ENCODE peak calls at places on chromosomes 13 and 19, in six cellular contexts. One of them, this sample, is unnamed.

GRCh38 chr13:28338202-28338601 is 156.7 kb downstream of the FLT1 start:
- DNase-seq in GM12878: no peak
- DNase-seq in K562: no peak
- DNase-seq in H1: no peak
- DNase-seq in HCT116: no peak
- DNase-seq in HepG2: no peak
- DNase-seq in this sample: no peak

GRCh38 chr13:88248393-88248792 is 577.2 kb downstream of the SLITRK5 start:
- DNase-seq in GM12878: no peak
- DNase-seq in K562: no peak
- DNase-seq in H1: no peak
- DNase-seq in HCT116: no peak
- DNase-seq in HepG2: no peak
- DNase-seq in this sample: peak; percentile 18

GRCh38 chr13:56718791-56719190 is 421.9 kb upstream of the PRR20A start:
- DNase-seq in GM12878: no peak
- DNase-seq in K562: no peak
- DNase-seq in H1: no peak
- DNase-seq in HCT116: no peak
- DNase-seq in HepG2: no peak
- DNase-seq in this sample: no peak

GRCh38 chr19:11208526-11209471 is 11.5 kb upstream of the KANK2 start:
- DNase-seq in GM12878: no peak
- DNase-seq in K562: no peak
- DNase-seq in H1: no peak
- DNase-seq in HCT116: no peak
- DNase-seq in HepG2: no peak
- DNase-seq in this sample: no peak

GRCh38 chr19:56839665-56840451 is 668 bp downstream of the PEG3 start:
- DNase-seq in GM12878: no peak
- DNase-seq in K562: no peak
- DNase-seq in H1: no peak
- DNase-seq in HCT116: no peak
- DNase-seq in HepG2: peak; percentile 95
- DNase-seq in this sample: no peak

GRCh38 chr19:13053761-13054604 is 48.7 kb downstream of the LYL1 start:
- DNase-seq in GM12878: no peak
- DNase-seq in K562: no peak
- DNase-seq in H1: no peak
- DNase-seq in HCT116: peak; percentile 80
- DNase-seq in HepG2: peak; percentile 97
- DNase-seq in this sample: peak; percentile 44

GRCh38 chr13:113548171-113548641 is 36.3 kb upstream of the TFDP1 start:
- DNase-seq in GM12878: no peak
- DNase-seq in K562: no peak
- DNase-seq in H1: no peak
- DNase-seq in HCT116: no peak
- DNase-seq in HepG2: no peak
- DNase-seq in this sample: no peak

GRCh38 chr19:16363133-16363851 is 38.7 kb downstream of the KLF2 start:
- DNase-seq in GM12878: no peak
- DNase-seq in K562: no peak
- DNase-seq in H1: no peak
- DNase-seq in HCT116: no peak
- DNase-seq in HepG2: no peak
- DNase-seq in this sample: no peak

GRCh38 chr19:3736106-3736724 is 25.3 kb downstream of the APBA3 start:
- DNase-seq in GM12878: no peak
- DNase-seq in K562: no peak
- DNase-seq in H1: no peak
- DNase-seq in HCT116: no peak
- DNase-seq in HepG2: no peak
- DNase-seq in this sample: no peak

GRCh38 chr19:50190439-50190891 is 13.0 kb upstream of the MYH14 start:
- DNase-seq in GM12878: peak; percentile 37
- DNase-seq in K562: no peak
- DNase-seq in H1: no peak
- DNase-seq in HCT116: no peak
- DNase-seq in HepG2: no peak
- DNase-seq in this sample: no peak

GRCh38 chr19:53883231-53883661 is 1.2 kb downstream of the PRKCG start:
- DNase-seq in GM12878: no peak
- DNase-seq in K562: peak; percentile 38
- DNase-seq in H1: no peak
- DNase-seq in HCT116: no peak
- DNase-seq in HepG2: no peak
- DNase-seq in this sample: peak; percentile 53

GRCh38 chr13:101155920-101156319 is 260.4 kb downstream of the NALCN start:
- DNase-seq in GM12878: no peak
- DNase-seq in K562: no peak
- DNase-seq in H1: no peak
- DNase-seq in HCT116: no peak
- DNase-seq in HepG2: no peak
- DNase-seq in this sample: no peak

GRCh38 chr19:52102782-52103181 is 7.2 kb upstream of the ZNF841 start:
- DNase-seq in GM12878: no peak
- DNase-seq in K562: no peak
- DNase-seq in H1: no peak
- DNase-seq in HCT116: no peak
- DNase-seq in HepG2: no peak
- DNase-seq in this sample: no peak

GRCh38 chr19:40524133-40524549 is 52.5 kb upstream of the SHKBP1 start:
- DNase-seq in GM12878: no peak
- DNase-seq in K562: no peak
- DNase-seq in H1: no peak
- DNase-seq in HCT116: no peak
- DNase-seq in HepG2: no peak
- DNase-seq in this sample: no peak

GRCh38 chr19:29389495-29389894 is 136.3 kb upstream of the VSTM2B start:
- DNase-seq in GM12878: no peak
- DNase-seq in K562: no peak
- DNase-seq in H1: no peak
- DNase-seq in HCT116: no peak
- DNase-seq in HepG2: no peak
- DNase-seq in this sample: no peak

GRCh38 chr19:1956868-1957492 is 16.0 kb downstream of the CSNK1G2 start:
- DNase-seq in GM12878: no peak
- DNase-seq in K562: no peak
- DNase-seq in H1: no peak
- DNase-seq in HCT116: no peak
- DNase-seq in HepG2: no peak
- DNase-seq in this sample: peak; percentile 64

GRCh38 chr19:38664503-38665211 is 17.2 kb downstream of the ACTN4 start:
- DNase-seq in GM12878: no peak
- DNase-seq in K562: peak; percentile 80
- DNase-seq in H1: no peak
- DNase-seq in HCT116: no peak
- DNase-seq in HepG2: no peak
- DNase-seq in this sample: no peak

GRCh38 chr19:55486043-55486970 is 1.3 kb downstream of the NAT14 start:
- DNase-seq in GM12878: no peak
- DNase-seq in K562: no peak
- DNase-seq in H1: no peak
- DNase-seq in HCT116: no peak
- DNase-seq in HepG2: no peak
- DNase-seq in this sample: no peak

GRCh38 chr13:65555973-65556372 is 1674.2 kb downstream of the PCDH9 start:
- DNase-seq in GM12878: no peak
- DNase-seq in K562: no peak
- DNase-seq in H1: no peak
- DNase-seq in HCT116: no peak
- DNase-seq in HepG2: no peak
- DNase-seq in this sample: no peak

GRCh38 chr13:79312456-79312855 is 93.6 kb downstream of the RBM26 start:
- DNase-seq in GM12878: no peak
- DNase-seq in K562: no peak
- DNase-seq in H1: no peak
- DNase-seq in HCT116: no peak
- DNase-seq in HepG2: no peak
- DNase-seq in this sample: no peak

DNA sequence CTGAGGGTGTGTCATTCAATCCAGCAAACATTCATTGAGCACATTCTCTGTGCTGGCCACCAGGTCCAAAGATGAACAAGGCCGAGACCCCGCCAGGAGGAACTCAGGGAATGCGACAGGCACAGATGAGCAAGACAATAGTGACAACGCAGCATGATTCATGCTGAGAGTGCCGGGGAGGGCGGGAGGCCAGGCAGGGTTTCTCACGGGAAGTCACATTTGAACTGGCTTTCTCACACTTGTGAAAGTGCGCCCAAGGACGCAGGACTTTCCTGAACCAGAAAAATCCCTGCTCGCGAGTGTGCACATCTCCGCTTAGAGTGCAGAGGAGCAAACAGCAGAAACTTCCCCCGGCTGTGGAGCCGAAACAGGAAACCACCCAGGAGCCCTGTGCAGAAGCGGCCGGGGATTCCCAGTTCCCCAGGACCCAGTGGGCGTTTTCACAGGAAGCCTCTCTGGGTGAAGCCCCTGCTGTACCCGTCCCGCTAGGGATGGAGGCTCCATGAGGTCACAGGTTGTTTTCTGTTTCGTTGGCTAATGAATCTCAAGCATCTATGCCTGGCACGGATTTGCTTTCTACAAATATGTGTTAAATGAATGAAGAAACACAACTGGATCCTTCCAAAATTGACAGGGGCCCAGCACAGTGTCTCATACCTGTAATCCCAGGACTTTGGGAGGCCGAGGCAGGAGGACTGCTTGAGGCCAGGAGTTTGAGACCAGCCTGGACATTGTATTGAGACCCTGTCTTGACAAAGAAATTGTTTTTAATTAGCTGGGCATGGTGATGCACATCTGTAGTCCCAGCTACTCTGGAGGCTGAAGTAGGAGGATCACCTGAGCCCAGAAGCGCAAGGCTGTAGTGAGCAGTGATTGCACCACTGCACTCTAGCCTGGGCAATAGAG is 68.4 kb upstream of the TM9SF2 start:
- DNase-seq in GM12878: peak; percentile 97
- DNase-seq in K562: no peak
- DNase-seq in H1: peak; percentile 54
- DNase-seq in HCT116: peak; percentile 36
- DNase-seq in HepG2: peak; percentile 84
- DNase-seq in this sample: peak; percentile 44
- TF ChIP-seq ATF3 in GM12878: no peak
- TF ChIP-seq ATF3 in K562: no peak
- TF ChIP-seq ATF3 in H1: no peak
- TF ChIP-seq ATF3 in HCT116: no peak
- TF ChIP-seq ATF3 in HepG2: peak; percentile 51
- TF ChIP-seq ATF3 in this sample: no peak

DNA sequence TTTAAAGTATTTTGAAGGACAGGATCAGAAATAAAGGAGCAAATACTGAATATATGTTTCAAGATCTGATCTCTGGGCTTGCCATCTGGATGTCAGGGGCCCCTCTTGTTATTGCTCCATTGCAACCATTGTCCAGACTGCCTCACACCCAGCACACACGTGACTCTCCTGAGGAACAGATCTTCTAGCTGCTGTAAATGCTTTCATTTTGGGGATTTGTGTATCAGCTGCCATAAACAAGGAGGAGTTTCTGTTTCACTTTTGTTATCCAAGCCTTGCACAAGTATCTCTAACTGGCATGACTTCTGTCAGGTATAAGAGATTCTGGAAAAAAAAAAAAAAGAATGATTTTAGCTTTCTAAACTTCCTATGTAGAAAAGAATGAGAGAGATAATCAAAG is 1624.1 kb upstream of the PRR20A start:
- DNase-seq in GM12878: no peak
- DNase-seq in K562: no peak
- DNase-seq in H1: no peak
- DNase-seq in HCT116: no peak
- DNase-seq in HepG2: no peak
- DNase-seq in this sample: no peak
- TF ChIP-seq ATF3 in GM12878: no peak
- TF ChIP-seq ATF3 in K562: no peak
- TF ChIP-seq ATF3 in H1: no peak
- TF ChIP-seq ATF3 in HCT116: no peak
- TF ChIP-seq ATF3 in HepG2: no peak
- TF ChIP-seq ATF3 in this sample: no peak

DNA sequence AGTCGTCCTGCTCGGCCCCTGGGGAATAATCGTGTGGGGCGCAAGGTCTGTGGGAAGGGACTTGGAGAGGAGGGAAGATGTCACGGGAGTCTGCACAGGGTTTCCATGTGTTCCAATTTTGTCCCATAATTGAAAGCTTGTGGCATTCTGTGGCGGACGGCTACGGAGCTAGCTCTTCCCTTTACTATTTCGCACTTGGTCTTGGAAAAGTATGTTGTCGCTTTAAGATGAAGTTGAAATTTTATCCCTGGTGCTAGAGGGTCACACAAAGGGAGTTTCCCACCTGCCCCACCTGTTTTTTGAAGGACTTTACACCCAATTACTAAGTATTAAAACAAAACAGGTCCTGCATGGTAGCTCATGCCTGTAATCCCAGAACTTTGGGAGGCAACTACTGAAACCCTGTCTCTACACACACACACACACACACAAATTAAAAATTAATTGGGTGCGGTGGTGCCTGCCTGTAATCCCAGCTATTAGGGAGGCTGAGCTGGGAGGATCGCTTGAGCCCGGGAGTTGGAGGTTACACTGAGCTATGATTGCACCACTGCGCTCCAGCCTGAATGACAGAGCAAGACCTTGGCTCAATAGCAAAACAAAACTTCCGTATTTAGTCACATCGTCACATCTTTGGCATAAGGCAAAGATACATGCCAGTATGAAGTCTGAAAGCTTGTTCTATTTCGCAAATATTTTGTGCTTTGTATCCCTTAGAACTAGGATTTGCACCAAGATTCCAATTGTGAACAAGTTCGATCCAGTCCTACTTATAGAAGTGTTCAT is 1.0 kb upstream of the TPT1 start:
- DNase-seq in GM12878: no peak
- DNase-seq in K562: no peak
- DNase-seq in H1: no peak
- DNase-seq in HCT116: no peak
- DNase-seq in HepG2: no peak
- DNase-seq in this sample: no peak
- TF ChIP-seq ATF3 in GM12878: no peak
- TF ChIP-seq ATF3 in K562: no peak
- TF ChIP-seq ATF3 in H1: no peak
- TF ChIP-seq ATF3 in HCT116: no peak
- TF ChIP-seq ATF3 in HepG2: no peak
- TF ChIP-seq ATF3 in this sample: no peak

DNA sequence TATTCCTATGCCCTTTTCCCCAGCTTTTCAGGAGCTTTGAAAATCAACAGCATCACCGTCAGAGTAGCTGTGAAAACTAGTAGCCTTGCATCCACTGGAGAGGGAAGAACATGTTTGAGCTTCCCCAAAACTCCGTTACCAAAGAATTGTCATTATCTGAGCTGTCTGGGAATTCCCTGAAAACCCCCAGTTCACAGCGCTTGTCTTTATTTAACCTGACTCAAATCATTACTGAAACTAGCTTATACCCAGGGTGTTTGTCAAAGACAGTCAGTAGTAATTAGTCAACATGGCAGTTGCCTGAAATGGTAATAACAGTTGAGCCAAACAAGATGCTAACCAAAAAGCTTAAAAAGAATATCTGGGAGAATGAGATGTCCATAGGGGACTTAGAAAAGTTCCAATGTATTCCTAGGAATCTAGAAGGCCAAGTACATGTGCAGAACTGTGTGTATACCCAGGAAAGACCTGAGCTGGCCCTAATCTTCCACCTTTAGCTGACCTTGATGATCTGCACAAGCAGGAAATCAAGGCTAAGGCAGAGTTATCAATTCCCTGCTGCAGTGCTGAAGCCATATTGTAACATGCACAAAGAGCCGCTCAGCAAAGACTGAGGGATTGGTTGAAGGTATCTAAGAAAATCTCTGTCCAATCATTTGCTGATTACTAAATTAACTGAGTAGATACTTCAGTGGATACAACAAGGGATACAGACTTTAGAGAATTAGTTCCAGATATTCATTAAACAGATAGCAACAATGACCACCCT is 130.8 kb downstream of the KL start:
- DNase-seq in GM12878: peak; percentile 98
- DNase-seq in K562: no peak
- DNase-seq in H1: no peak
- DNase-seq in HCT116: no peak
- DNase-seq in HepG2: no peak
- DNase-seq in this sample: no peak
- TF ChIP-seq ATF3 in GM12878: no peak
- TF ChIP-seq ATF3 in K562: no peak
- TF ChIP-seq ATF3 in H1: no peak
- TF ChIP-seq ATF3 in HCT116: no peak
- TF ChIP-seq ATF3 in HepG2: no peak
- TF ChIP-seq ATF3 in this sample: no peak

This sample was measured in WTC11.